ENCODE peak calls at places on chromosome 18, in nine cellular contexts. One of them, this sample, is unnamed.

GRCh38 chr18:5961828-5962150 is 66.5 kb upstream of the TMEM200C start:
- DNase-seq in left ventricle myocardium inferior: no peak
- DNase-seq in naive thymus-derived CD4-positive, alpha-beta T cell: no peak
- DNase-seq in activated T-cell treated with anti-CD3 and anti-CD28 coated beads, Interleukin-2, amount 50 U/mL, for 48 hours: no peak
- DNase-seq in Caco-2: no peak
- DNase-seq in activated effector memory CD4-positive, alpha-beta T cell treated with anti-CD3 and anti-CD28 coated beads, Interleukin-2, amount 50 U/mL, for 16 hours: no peak
- DNase-seq in HuH-7.5: no peak
- DNase-seq in RPMI8226: no peak
- DNase-seq in HCEC 1CT: no peak
- DNase-seq in this sample: no peak

GRCh38 chr18:75478996-75479870 is 51.7 kb upstream of the SMIM21 start:
- DNase-seq in activated effector memory CD4-positive, alpha-beta T cell treated with anti-CD3 and anti-CD28 coated beads, Interleukin-2, amount 50 U/mL, for 16 hours: no peak
- DNase-seq in left ventricle myocardium inferior: no peak
- DNase-seq in RPMI8226: peak
- DNase-seq in Caco-2: no peak
- DNase-seq in activated T-cell treated with anti-CD3 and anti-CD28 coated beads, Interleukin-2, amount 50 U/mL, for 48 hours: no peak
- DNase-seq in HuH-7.5: no peak
- DNase-seq in naive thymus-derived CD4-positive, alpha-beta T cell: peak
- DNase-seq in HCEC 1CT: peak
- DNase-seq in this sample: no peak

GRCh38 chr18:29651121-29651675 is 1391.3 kb downstream of the DSC3 start:
- DNase-seq in HCEC 1CT: peak
- DNase-seq in naive thymus-derived CD4-positive, alpha-beta T cell: no peak
- DNase-seq in RPMI8226: no peak
- DNase-seq in HuH-7.5: no peak
- DNase-seq in left ventricle myocardium inferior: no peak
- DNase-seq in activated effector memory CD4-positive, alpha-beta T cell treated with anti-CD3 and anti-CD28 coated beads, Interleukin-2, amount 50 U/mL, for 16 hours: no peak
- DNase-seq in Caco-2: no peak
- DNase-seq in activated T-cell treated with anti-CD3 and anti-CD28 coated beads, Interleukin-2, amount 50 U/mL, for 48 hours: no peak
- DNase-seq in this sample: no peak

GRCh38 chr18:46772396-46772795 is 15.5 kb upstream of the ST8SIA5 start:
- DNase-seq in RPMI8226: no peak
- DNase-seq in Caco-2: no peak
- DNase-seq in activated effector memory CD4-positive, alpha-beta T cell treated with anti-CD3 and anti-CD28 coated beads, Interleukin-2, amount 50 U/mL, for 16 hours: no peak
- DNase-seq in naive thymus-derived CD4-positive, alpha-beta T cell: no peak
- DNase-seq in activated T-cell treated with anti-CD3 and anti-CD28 coated beads, Interleukin-2, amount 50 U/mL, for 48 hours: no peak
- DNase-seq in HuH-7.5: no peak
- DNase-seq in HCEC 1CT: peak
- DNase-seq in left ventricle myocardium inferior: no peak
- DNase-seq in this sample: no peak

GRCh38 chr18:7370812-7371211 is 139.9 kb downstream of the LRRC30 start:
- DNase-seq in Caco-2: peak
- DNase-seq in HCEC 1CT: no peak
- DNase-seq in activated T-cell treated with anti-CD3 and anti-CD28 coated beads, Interleukin-2, amount 50 U/mL, for 48 hours: no peak
- DNase-seq in left ventricle myocardium inferior: peak
- DNase-seq in HuH-7.5: no peak
- DNase-seq in RPMI8226: no peak
- DNase-seq in activated effector memory CD4-positive, alpha-beta T cell treated with anti-CD3 and anti-CD28 coated beads, Interleukin-2, amount 50 U/mL, for 16 hours: no peak
- DNase-seq in naive thymus-derived CD4-positive, alpha-beta T cell: no peak
- DNase-seq in this sample: no peak

GRCh38 chr18:35189510-35189909 is 51.3 kb upstream of the ZNF397 start:
- DNase-seq in activated T-cell treated with anti-CD3 and anti-CD28 coated beads, Interleukin-2, amount 50 U/mL, for 48 hours: no peak
- DNase-seq in RPMI8226: no peak
- DNase-seq in activated effector memory CD4-positive, alpha-beta T cell treated with anti-CD3 and anti-CD28 coated beads, Interleukin-2, amount 50 U/mL, for 16 hours: no peak
- DNase-seq in naive thymus-derived CD4-positive, alpha-beta T cell: no peak
- DNase-seq in left ventricle myocardium inferior: no peak
- DNase-seq in Caco-2: no peak
- DNase-seq in HCEC 1CT: no peak
- DNase-seq in HuH-7.5: no peak
- DNase-seq in this sample: no peak

GRCh38 chr18:70288171-70288850 is 534 bp upstream of the SOCS6 start:
- DNase-seq in left ventricle myocardium inferior: peak
- DNase-seq in activated T-cell treated with anti-CD3 and anti-CD28 coated beads, Interleukin-2, amount 50 U/mL, for 48 hours: no peak
- DNase-seq in HCEC 1CT: peak
- DNase-seq in activated effector memory CD4-positive, alpha-beta T cell treated with anti-CD3 and anti-CD28 coated beads, Interleukin-2, amount 50 U/mL, for 16 hours: no peak
- DNase-seq in HuH-7.5: no peak
- DNase-seq in Caco-2: no peak
- DNase-seq in RPMI8226: no peak
- DNase-seq in naive thymus-derived CD4-positive, alpha-beta T cell: no peak
- DNase-seq in this sample: no peak

GRCh38 chr18:54388203-54389142 is 30.8 kb downstream of the C18orf54 start:
- DNase-seq in activated T-cell treated with anti-CD3 and anti-CD28 coated beads, Interleukin-2, amount 50 U/mL, for 48 hours: peak
- DNase-seq in naive thymus-derived CD4-positive, alpha-beta T cell: no peak
- DNase-seq in HuH-7.5: peak
- DNase-seq in HCEC 1CT: peak
- DNase-seq in activated effector memory CD4-positive, alpha-beta T cell treated with anti-CD3 and anti-CD28 coated beads, Interleukin-2, amount 50 U/mL, for 16 hours: no peak
- DNase-seq in Caco-2: peak
- DNase-seq in RPMI8226: peak
- DNase-seq in left ventricle myocardium inferior: no peak
- DNase-seq in this sample: no peak

GRCh38 chr18:1408331-1408835 is 503.7 kb downstream of the ADCYAP1 start:
- DNase-seq in Caco-2: no peak
- DNase-seq in activated effector memory CD4-positive, alpha-beta T cell treated with anti-CD3 and anti-CD28 coated beads, Interleukin-2, amount 50 U/mL, for 16 hours: no peak
- DNase-seq in naive thymus-derived CD4-positive, alpha-beta T cell: no peak
- DNase-seq in activated T-cell treated with anti-CD3 and anti-CD28 coated beads, Interleukin-2, amount 50 U/mL, for 48 hours: no peak
- DNase-seq in left ventricle myocardium inferior: no peak
- DNase-seq in HCEC 1CT: no peak
- DNase-seq in RPMI8226: no peak
- DNase-seq in HuH-7.5: no peak
- DNase-seq in this sample: no peak

GRCh38 chr18:21112140-21112473 is 494 bp upstream of the ROCK1 start:
- DNase-seq in activated effector memory CD4-positive, alpha-beta T cell treated with anti-CD3 and anti-CD28 coated beads, Interleukin-2, amount 50 U/mL, for 16 hours: peak
- DNase-seq in RPMI8226: no peak
- DNase-seq in left ventricle myocardium inferior: no peak
- DNase-seq in Caco-2: no peak
- DNase-seq in naive thymus-derived CD4-positive, alpha-beta T cell: no peak
- DNase-seq in HuH-7.5: peak
- DNase-seq in activated T-cell treated with anti-CD3 and anti-CD28 coated beads, Interleukin-2, amount 50 U/mL, for 48 hours: no peak
- DNase-seq in HCEC 1CT: no peak
- DNase-seq in this sample: no peak

GRCh38 chr18:67783215-67783946 is 266.9 kb upstream of the DSEL start:
- DNase-seq in activated T-cell treated with anti-CD3 and anti-CD28 coated beads, Interleukin-2, amount 50 U/mL, for 48 hours: no peak
- DNase-seq in naive thymus-derived CD4-positive, alpha-beta T cell: no peak
- DNase-seq in left ventricle myocardium inferior: no peak
- DNase-seq in RPMI8226: no peak
- DNase-seq in HCEC 1CT: peak
- DNase-seq in activated effector memory CD4-positive, alpha-beta T cell treated with anti-CD3 and anti-CD28 coated beads, Interleukin-2, amount 50 U/mL, for 16 hours: no peak
- DNase-seq in HuH-7.5: no peak
- DNase-seq in Caco-2: no peak
- DNase-seq in this sample: no peak

GRCh38 chr18:2968559-2968958 is 44.4 kb downstream of the LPIN2 start:
- DNase-seq in HCEC 1CT: no peak
- DNase-seq in RPMI8226: no peak
- DNase-seq in naive thymus-derived CD4-positive, alpha-beta T cell: no peak
- DNase-seq in activated effector memory CD4-positive, alpha-beta T cell treated with anti-CD3 and anti-CD28 coated beads, Interleukin-2, amount 50 U/mL, for 16 hours: no peak
- DNase-seq in left ventricle myocardium inferior: no peak
- DNase-seq in Caco-2: no peak
- DNase-seq in HuH-7.5: no peak
- DNase-seq in activated T-cell treated with anti-CD3 and anti-CD28 coated beads, Interleukin-2, amount 50 U/mL, for 48 hours: no peak
- DNase-seq in this sample: no peak

GRCh38 chr18:5518899-5519371 is 24.9 kb downstream of the EPB41L3 start:
- DNase-seq in left ventricle myocardium inferior: no peak
- DNase-seq in naive thymus-derived CD4-positive, alpha-beta T cell: no peak
- DNase-seq in HCEC 1CT: no peak
- DNase-seq in Caco-2: no peak
- DNase-seq in HuH-7.5: no peak
- DNase-seq in activated T-cell treated with anti-CD3 and anti-CD28 coated beads, Interleukin-2, amount 50 U/mL, for 48 hours: no peak
- DNase-seq in RPMI8226: no peak
- DNase-seq in activated effector memory CD4-positive, alpha-beta T cell treated with anti-CD3 and anti-CD28 coated beads, Interleukin-2, amount 50 U/mL, for 16 hours: no peak
- DNase-seq in this sample: no peak

GRCh38 chr18:9516437-9517064 is 41.2 kb downstream of the RALBP1 start:
- DNase-seq in Caco-2: no peak
- DNase-seq in HuH-7.5: no peak
- DNase-seq in naive thymus-derived CD4-positive, alpha-beta T cell: peak
- DNase-seq in activated T-cell treated with anti-CD3 and anti-CD28 coated beads, Interleukin-2, amount 50 U/mL, for 48 hours: no peak
- DNase-seq in RPMI8226: peak
- DNase-seq in left ventricle myocardium inferior: no peak
- DNase-seq in activated effector memory CD4-positive, alpha-beta T cell treated with anti-CD3 and anti-CD28 coated beads, Interleukin-2, amount 50 U/mL, for 16 hours: no peak
- DNase-seq in HCEC 1CT: peak
- DNase-seq in this sample: no peak

GRCh38 chr18:13446581-13447470 is 228.3 kb downstream of the LDLRAD4 start:
- DNase-seq in activated T-cell treated with anti-CD3 and anti-CD28 coated beads, Interleukin-2, amount 50 U/mL, for 48 hours: peak
- DNase-seq in activated effector memory CD4-positive, alpha-beta T cell treated with anti-CD3 and anti-CD28 coated beads, Interleukin-2, amount 50 U/mL, for 16 hours: no peak
- DNase-seq in HuH-7.5: no peak
- DNase-seq in HCEC 1CT: no peak
- DNase-seq in RPMI8226: no peak
- DNase-seq in naive thymus-derived CD4-positive, alpha-beta T cell: no peak
- DNase-seq in left ventricle myocardium inferior: no peak
- DNase-seq in Caco-2: no peak
- DNase-seq in this sample: no peak

GRCh38 chr18:75656035-75656434 is 228.5 kb upstream of the SMIM21 start:
- DNase-seq in activated T-cell treated with anti-CD3 and anti-CD28 coated beads, Interleukin-2, amount 50 U/mL, for 48 hours: no peak
- DNase-seq in RPMI8226: no peak
- DNase-seq in HCEC 1CT: no peak
- DNase-seq in Caco-2: no peak
- DNase-seq in HuH-7.5: no peak
- DNase-seq in naive thymus-derived CD4-positive, alpha-beta T cell: no peak
- DNase-seq in activated effector memory CD4-positive, alpha-beta T cell treated with anti-CD3 and anti-CD28 coated beads, Interleukin-2, amount 50 U/mL, for 16 hours: no peak
- DNase-seq in left ventricle myocardium inferior: no peak
- DNase-seq in this sample: no peak

GRCh38 chr18:22169011-22169888 is at the start of gene GATA6:
- DNase-seq in left ventricle myocardium inferior: peak
- DNase-seq in HCEC 1CT: peak
- DNase-seq in activated effector memory CD4-positive, alpha-beta T cell treated with anti-CD3 and anti-CD28 coated beads, Interleukin-2, amount 50 U/mL, for 16 hours: no peak
- DNase-seq in naive thymus-derived CD4-positive, alpha-beta T cell: no peak
- DNase-seq in activated T-cell treated with anti-CD3 and anti-CD28 coated beads, Interleukin-2, amount 50 U/mL, for 48 hours: peak
- DNase-seq in HuH-7.5: peak
- DNase-seq in RPMI8226: peak
- DNase-seq in Caco-2: peak
- DNase-seq in this sample: peak

GRCh38 chr18:26405190-26405781 is 143.1 kb downstream of the KCTD1 start:
- DNase-seq in activated effector memory CD4-positive, alpha-beta T cell treated with anti-CD3 and anti-CD28 coated beads, Interleukin-2, amount 50 U/mL, for 16 hours: no peak
- DNase-seq in naive thymus-derived CD4-positive, alpha-beta T cell: no peak
- DNase-seq in HuH-7.5: no peak
- DNase-seq in Caco-2: peak
- DNase-seq in activated T-cell treated with anti-CD3 and anti-CD28 coated beads, Interleukin-2, amount 50 U/mL, for 48 hours: no peak
- DNase-seq in RPMI8226: peak
- DNase-seq in left ventricle myocardium inferior: peak
- DNase-seq in HCEC 1CT: peak
- DNase-seq in this sample: no peak

GRCh38 chr18:3775996-3776395 is 326.0 kb downstream of the TGIF1 start:
- DNase-seq in activated T-cell treated with anti-CD3 and anti-CD28 coated beads, Interleukin-2, amount 50 U/mL, for 48 hours: no peak
- DNase-seq in Caco-2: no peak
- DNase-seq in naive thymus-derived CD4-positive, alpha-beta T cell: no peak
- DNase-seq in left ventricle myocardium inferior: no peak
- DNase-seq in HuH-7.5: no peak
- DNase-seq in HCEC 1CT: no peak
- DNase-seq in RPMI8226: no peak
- DNase-seq in activated effector memory CD4-positive, alpha-beta T cell treated with anti-CD3 and anti-CD28 coated beads, Interleukin-2, amount 50 U/mL, for 16 hours: no peak
- DNase-seq in this sample: no peak

GRCh38 chr18:50089702-50090101 is 105.2 kb downstream of the MYO5B start:
- DNase-seq in left ventricle myocardium inferior: no peak
- DNase-seq in RPMI8226: no peak
- DNase-seq in activated effector memory CD4-positive, alpha-beta T cell treated with anti-CD3 and anti-CD28 coated beads, Interleukin-2, amount 50 U/mL, for 16 hours: no peak
- DNase-seq in HCEC 1CT: no peak
- DNase-seq in Caco-2: no peak
- DNase-seq in HuH-7.5: no peak
- DNase-seq in naive thymus-derived CD4-positive, alpha-beta T cell: no peak
- DNase-seq in activated T-cell treated with anti-CD3 and anti-CD28 coated beads, Interleukin-2, amount 50 U/mL, for 48 hours: no peak
- DNase-seq in this sample: no peak

GRCh38 chr18:13134551-13135401 is 83.8 kb upstream of the LDLRAD4 start:
- DNase-seq in HCEC 1CT: no peak
- DNase-seq in left ventricle myocardium inferior: no peak
- DNase-seq in activated T-cell treated with anti-CD3 and anti-CD28 coated beads, Interleukin-2, amount 50 U/mL, for 48 hours: no peak
- DNase-seq in RPMI8226: no peak
- DNase-seq in activated effector memory CD4-positive, alpha-beta T cell treated with anti-CD3 and anti-CD28 coated beads, Interleukin-2, amount 50 U/mL, for 16 hours: no peak
- DNase-seq in Caco-2: no peak
- DNase-seq in naive thymus-derived CD4-positive, alpha-beta T cell: no peak
- DNase-seq in HuH-7.5: no peak
- DNase-seq in this sample: no peak

GRCh38 chr18:58842978-58843661 is 21.6 kb upstream of the ZNF532 start:
- DNase-seq in activated effector memory CD4-positive, alpha-beta T cell treated with anti-CD3 and anti-CD28 coated beads, Interleukin-2, amount 50 U/mL, for 16 hours: no peak
- DNase-seq in Caco-2: no peak
- DNase-seq in HCEC 1CT: no peak
- DNase-seq in RPMI8226: no peak
- DNase-seq in left ventricle myocardium inferior: peak
- DNase-seq in HuH-7.5: no peak
- DNase-seq in naive thymus-derived CD4-positive, alpha-beta T cell: no peak
- DNase-seq in activated T-cell treated with anti-CD3 and anti-CD28 coated beads, Interleukin-2, amount 50 U/mL, for 48 hours: no peak
- DNase-seq in this sample: no peak

GRCh38 chr18:11885278-11885991 is 22.7 kb downstream of the MPPE1 start:
- DNase-seq in HuH-7.5: no peak
- DNase-seq in activated effector memory CD4-positive, alpha-beta T cell treated with anti-CD3 and anti-CD28 coated beads, Interleukin-2, amount 50 U/mL, for 16 hours: no peak
- DNase-seq in left ventricle myocardium inferior: no peak
- DNase-seq in Caco-2: peak
- DNase-seq in activated T-cell treated with anti-CD3 and anti-CD28 coated beads, Interleukin-2, amount 50 U/mL, for 48 hours: no peak
- DNase-seq in HCEC 1CT: no peak
- DNase-seq in naive thymus-derived CD4-positive, alpha-beta T cell: no peak
- DNase-seq in RPMI8226: no peak
- DNase-seq in this sample: no peak

GRCh38 chr18:73244411-73244810 is 376.6 kb upstream of the NETO1 start:
- DNase-seq in HCEC 1CT: no peak
- DNase-seq in Caco-2: no peak
- DNase-seq in left ventricle myocardium inferior: no peak
- DNase-seq in RPMI8226: no peak
- DNase-seq in HuH-7.5: no peak
- DNase-seq in activated effector memory CD4-positive, alpha-beta T cell treated with anti-CD3 and anti-CD28 coated beads, Interleukin-2, amount 50 U/mL, for 16 hours: no peak
- DNase-seq in activated T-cell treated with anti-CD3 and anti-CD28 coated beads, Interleukin-2, amount 50 U/mL, for 48 hours: no peak
- DNase-seq in naive thymus-derived CD4-positive, alpha-beta T cell: no peak
- DNase-seq in this sample: no peak

GRCh38 chr18:69365658-69366057 is 35.0 kb upstream of the DOK6 start:
- DNase-seq in activated T-cell treated with anti-CD3 and anti-CD28 coated beads, Interleukin-2, amount 50 U/mL, for 48 hours: no peak
- DNase-seq in RPMI8226: no peak
- DNase-seq in Caco-2: no peak
- DNase-seq in HuH-7.5: no peak
- DNase-seq in naive thymus-derived CD4-positive, alpha-beta T cell: no peak
- DNase-seq in activated effector memory CD4-positive, alpha-beta T cell treated with anti-CD3 and anti-CD28 coated beads, Interleukin-2, amount 50 U/mL, for 16 hours: no peak
- DNase-seq in left ventricle myocardium inferior: no peak
- DNase-seq in HCEC 1CT: no peak
- DNase-seq in this sample: no peak

GRCh38 chr18:2310824-2311349 is 260.4 kb downstream of the METTL4 start:
- DNase-seq in HuH-7.5: no peak
- DNase-seq in activated effector memory CD4-positive, alpha-beta T cell treated with anti-CD3 and anti-CD28 coated beads, Interleukin-2, amount 50 U/mL, for 16 hours: no peak
- DNase-seq in left ventricle myocardium inferior: no peak
- DNase-seq in Caco-2: no peak
- DNase-seq in activated T-cell treated with anti-CD3 and anti-CD28 coated beads, Interleukin-2, amount 50 U/mL, for 48 hours: no peak
- DNase-seq in naive thymus-derived CD4-positive, alpha-beta T cell: no peak
- DNase-seq in HCEC 1CT: no peak
- DNase-seq in RPMI8226: no peak
- DNase-seq in this sample: no peak

GRCh38 chr18:57771183-57771582 is 31.9 kb downstream of the ATP8B1 start:
- DNase-seq in activated effector memory CD4-positive, alpha-beta T cell treated with anti-CD3 and anti-CD28 coated beads, Interleukin-2, amount 50 U/mL, for 16 hours: no peak
- DNase-seq in HCEC 1CT: no peak
- DNase-seq in naive thymus-derived CD4-positive, alpha-beta T cell: no peak
- DNase-seq in HuH-7.5: no peak
- DNase-seq in Caco-2: no peak
- DNase-seq in left ventricle myocardium inferior: no peak
- DNase-seq in RPMI8226: no peak
- DNase-seq in activated T-cell treated with anti-CD3 and anti-CD28 coated beads, Interleukin-2, amount 50 U/mL, for 48 hours: no peak
- DNase-seq in this sample: no peak

GRCh38 chr18:74556166-74556565 is 21.9 kb downstream of the CNDP1 start:
- DNase-seq in HuH-7.5: no peak
- DNase-seq in HCEC 1CT: no peak
- DNase-seq in RPMI8226: no peak
- DNase-seq in naive thymus-derived CD4-positive, alpha-beta T cell: no peak
- DNase-seq in left ventricle myocardium inferior: no peak
- DNase-seq in Caco-2: no peak
- DNase-seq in activated T-cell treated with anti-CD3 and anti-CD28 coated beads, Interleukin-2, amount 50 U/mL, for 48 hours: no peak
- DNase-seq in activated effector memory CD4-positive, alpha-beta T cell treated with anti-CD3 and anti-CD28 coated beads, Interleukin-2, amount 50 U/mL, for 16 hours: no peak
- DNase-seq in this sample: no peak

GRCh38 chr18:74412106-74412880 is 44.8 kb downstream of the DIPK1C start:
- DNase-seq in RPMI8226: no peak
- DNase-seq in Caco-2: no peak
- DNase-seq in HuH-7.5: no peak
- DNase-seq in activated effector memory CD4-positive, alpha-beta T cell treated with anti-CD3 and anti-CD28 coated beads, Interleukin-2, amount 50 U/mL, for 16 hours: no peak
- DNase-seq in activated T-cell treated with anti-CD3 and anti-CD28 coated beads, Interleukin-2, amount 50 U/mL, for 48 hours: no peak
- DNase-seq in naive thymus-derived CD4-positive, alpha-beta T cell: no peak
- DNase-seq in HCEC 1CT: no peak
- DNase-seq in left ventricle myocardium inferior: no peak
- DNase-seq in this sample: no peak

GRCh38 chr18:23966909-23967308 is 47.6 kb upstream of the TTC39C start:
- DNase-seq in HuH-7.5: no peak
- DNase-seq in RPMI8226: no peak
- DNase-seq in activated effector memory CD4-positive, alpha-beta T cell treated with anti-CD3 and anti-CD28 coated beads, Interleukin-2, amount 50 U/mL, for 16 hours: no peak
- DNase-seq in Caco-2: no peak
- DNase-seq in HCEC 1CT: no peak
- DNase-seq in left ventricle myocardium inferior: no peak
- DNase-seq in activated T-cell treated with anti-CD3 and anti-CD28 coated beads, Interleukin-2, amount 50 U/mL, for 48 hours: no peak
- DNase-seq in naive thymus-derived CD4-positive, alpha-beta T cell: no peak
- DNase-seq in this sample: no peak

GRCh38 chr18:68623342-68623741 is 91.6 kb downstream of the TMX3 start:
- DNase-seq in naive thymus-derived CD4-positive, alpha-beta T cell: peak
- DNase-seq in activated effector memory CD4-positive, alpha-beta T cell treated with anti-CD3 and anti-CD28 coated beads, Interleukin-2, amount 50 U/mL, for 16 hours: no peak
- DNase-seq in activated T-cell treated with anti-CD3 and anti-CD28 coated beads, Interleukin-2, amount 50 U/mL, for 48 hours: peak
- DNase-seq in HCEC 1CT: peak
- DNase-seq in left ventricle myocardium inferior: no peak
- DNase-seq in RPMI8226: peak
- DNase-seq in Caco-2: no peak
- DNase-seq in HuH-7.5: peak
- DNase-seq in this sample: no peak